ENCODE peak calls at places on chromosomes 16 and 17, in six cellular contexts. Q is body of pancreas, F is BE2C, S is neural progenitor cell, U is upper lobe of left lung, W is transverse colon. H is an unnamed sample. For H3K27me3 and H3K36me3, the result is how much of the 10 kb centered on the place peaks cover.

GRCh38 chr16:71205482-71206131 is 24.9 kb downstream of the HYDIN start:
- DNase-seq in Q (peak), F (no peak), S (no peak), U (no peak), W (no peak), H (no peak)

GRCh38 chr17:50464736-50465135 is 3.9 kb downstream of the CHAD start:
- DNase-seq in Q (no peak), F (no peak), S (no peak), U (no peak), W (no peak), H (peak)

GRCh38 chr16:65641049-65641448 is 519.2 kb upstream of the CDH11 start:
- DNase-seq in Q (no peak), F (no peak), S (no peak), U (no peak), W (no peak), H (no peak)

GRCh38 chr16:30561212-30561816 is 3.1 kb upstream of the ZNF764 start:
- DNase-seq in Q (no peak), F (no peak), S (peak), U (peak), W (peak), H (peak)

GRCh38 chr16:73279451-73279850 is 231.5 kb upstream of the ZFHX3 start:
- DNase-seq in Q (no peak), F (no peak), S (no peak), U (no peak), W (no peak), H (no peak)

GRCh38 chr16:35908942-35909341 is 2449.5 kb downstream of the TP53TG3F start:
- DNase-seq in Q (no peak), F (no peak), S (no peak), U (no peak), W (no peak), H (no peak)

GRCh38 chr16:35570946-35571345 is 2111.5 kb downstream of the TP53TG3F start:
- DNase-seq in Q (no peak), F (no peak), S (no peak), U (no peak), W (no peak), H (no peak)

GRCh38 chr16:29148867-29149272 is 164.0 kb downstream of the LAT start:
- DNase-seq in Q (no peak), F (no peak), S (no peak), U (peak), W (peak), H (no peak)

GRCh38 chr17:77019955-77020379 is 120.8 kb upstream of the SEC14L1 start:
- DNase-seq in Q (no peak), F (no peak), S (peak), U (no peak), W (no peak), H (peak)

GRCh38 chr16:57184890-57185445 is 871 bp downstream of the PSME3IP1 start:
- DNase-seq in Q (peak), F (peak), S (peak), U (no peak), W (no peak), H (peak)

GRCh38 chr17:35244345-35245195 is 1.7 kb downstream of the SLFN5 start:
- DNase-seq in Q (peak), F (no peak), S (peak), U (peak), W (peak), H (peak)

GRCh38 chr16:66740010-66740409 is 11.4 kb downstream of the DYNC1LI2 start:
- DNase-seq in Q (peak), F (peak), S (peak), U (no peak), W (peak), H (peak)

GRCh38 chr17:5536831-5537230 is 47.5 kb downstream of the NLRP1 start:
- DNase-seq in Q (no peak), F (no peak), S (no peak), U (no peak), W (no peak), H (no peak)

GRCh38 chr16:57150682-57151330 is 35.0 kb downstream of the PSME3IP1 start:
- DNase-seq in Q (peak), F (no peak), S (no peak), U (no peak), W (no peak), H (peak)

GRCh38 chr17:51407576-51407975 is 147.2 kb downstream of the UTP18 start:
- DNase-seq in Q (no peak), F (peak), S (no peak), U (no peak), W (no peak), H (no peak)

GRCh38 chr17:57551321-57552079 is 193.6 kb downstream of the CCDC182 start:
- DNase-seq in Q (no peak), F (no peak), S (no peak), U (no peak), W (peak), H (no peak)

GRCh38 chr17:55769625-55770000 is 18.8 kb downstream of the PCTP start:
- DNase-seq in Q (no peak), F (no peak), S (no peak), U (peak), W (peak), H (no peak)

GRCh38 chr17:72691017-72691416 is 401.5 kb downstream of the SLC39A11 start:
- DNase-seq in Q (no peak), F (no peak), S (no peak), U (no peak), W (no peak), H (no peak)

GRCh38 chr17:76370261-76370993 is 14.0 kb upstream of the SPHK1 start:
- DNase-seq in Q (peak), F (peak), S (no peak), U (no peak), W (peak), H (peak)

GRCh38 chr17:48756816-48757215 is 28.3 kb upstream of the HOXB13 start:
- DNase-seq in Q (no peak), F (no peak), S (no peak), U (no peak), W (no peak), H (no peak)

GRCh38 chr17:5422505-5422904 is 2.5 kb downstream of the RPAIN start:
- DNase-seq in Q (no peak), F (no peak), S (no peak), U (no peak), W (no peak), H (no peak)

GRCh38 chr17:59342681-59343127 is 11.2 kb downstream of the YPEL2 start:
- DNase-seq in Q (no peak), F (no peak), S (no peak), U (no peak), W (no peak), H (no peak)

GRCh38 chr17:76199466-76199865 is 40.8 kb downstream of the RNF157 start:
- DNase-seq in Q (no peak), F (no peak), S (no peak), U (no peak), W (no peak), H (no peak)

GRCh38 chr17:46742539-46743270 is 75.8 kb downstream of the WNT3 start:
- DNase-seq in Q (no peak), F (peak), S (no peak), U (peak), W (no peak), H (no peak)

GRCh38 chr17:56756536-56756935 is 77.2 kb downstream of the C17orf67 start:
- DNase-seq in Q (no peak), F (no peak), S (no peak), U (no peak), W (no peak), H (no peak)

GRCh38 chr17:71633391-71633849 is 487.4 kb upstream of the SOX9 start:
- DNase-seq in Q (no peak), F (no peak), S (no peak), U (no peak), W (peak), H (no peak)

GRCh38 chr16:74451951-74452758 is 30.9 kb upstream of the CLEC18B start:
- DNase-seq in Q (no peak), F (no peak), S (no peak), U (no peak), W (no peak), H (no peak)

GRCh38 chr17:83149326-83149725 is 69.9 kb downstream of the METRNL start:
- DNase-seq in Q (peak), F (no peak), S (no peak), U (no peak), W (no peak), H (no peak)

GRCh38 chr17:55421179-55421934 is at the start of gene MMD:
- DNase-seq in Q (no peak), F (peak), S (no peak), U (peak), W (peak), H (peak)

GRCh38 chr17:56902350-56902749 is 11.5 kb downstream of the TRIM25 start:
- DNase-seq in Q (no peak), F (no peak), S (no peak), U (no peak), W (no peak), H (no peak)

GRCh38 chr17:49280061-49280460 is 49.5 kb upstream of the PHOSPHO1 start:
- DNase-seq in Q (no peak), F (no peak), S (no peak), U (peak), W (no peak), H (no peak)

GRCh38 chr17:6491071-6491700 is 46.9 kb downstream of the PIMREG start:
- DNase-seq in Q (no peak), F (no peak), S (peak), U (no peak), W (peak), H (no peak)

GRCh38 chr16:85460983-85461813 is 151.9 kb upstream of the GSE1 start:
- DNase-seq in Q (no peak), F (peak), S (peak), U (peak), W (no peak), H (peak)

GRCh38 chr17:12603566-12603965 is 62.1 kb upstream of the MYOCD start:
- DNase-seq in Q (no peak), F (no peak), S (no peak), U (no peak), W (no peak), H (no peak)

GRCh38 chr16:53502331-53503269 is at the start of gene AKTIP:
- DNase-seq in Q (peak), F (no peak), S (peak), U (peak), W (peak), H (peak)

GRCh38 chr17:79330696-79331095 is 256.1 kb downstream of the ENGASE start:
- DNase-seq in Q (no peak), F (no peak), S (no peak), U (no peak), W (no peak), H (no peak)
- H3K27me3 ChIP-seq in Q (under half), F (half or more), S (under half), U (under half), W (under half), H (under half)

DNA sequence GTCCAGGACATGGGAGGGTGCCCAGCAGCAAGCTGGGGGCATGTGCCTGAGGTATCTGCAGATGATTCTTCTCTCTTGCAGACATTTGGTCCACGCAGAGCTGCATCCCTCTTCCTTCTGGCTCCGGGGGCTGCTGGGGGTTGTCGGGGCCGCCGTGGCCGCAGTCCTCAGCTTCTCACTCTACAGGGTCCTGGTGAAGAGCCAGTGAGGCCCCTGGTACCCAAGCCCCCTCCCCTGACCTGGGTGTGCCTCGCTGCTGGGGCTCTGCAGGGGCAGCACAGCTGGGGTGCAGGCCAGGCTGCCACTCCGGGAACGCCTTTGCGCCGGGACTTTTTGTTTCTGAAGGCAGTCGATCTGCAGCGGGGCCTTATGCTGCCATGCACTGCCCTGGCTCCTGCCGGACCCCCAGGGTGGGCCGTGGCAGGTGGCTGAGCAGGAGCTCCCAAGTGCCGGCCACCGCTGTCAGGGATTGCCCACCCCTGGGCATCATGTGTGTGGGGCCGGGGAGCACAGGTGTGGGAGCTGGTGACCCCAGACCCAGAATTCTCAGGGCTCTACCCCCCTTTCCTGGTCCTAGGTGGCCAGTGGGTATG is 2.0 kb upstream of the RHBDL1 start:
- DNase-seq in Q (no peak), F (no peak), S (no peak), U (no peak), W (no peak), H (no peak)
- H3K36me3 ChIP-seq in Q (under half), F (half or more), S (under half), U (half or more), W (under half), H (under half)

GRCh38 chr17:38587956-38588771 is 17.6 kb downstream of the SRCIN1 start:
- DNase-seq in Q (no peak), F (peak), S (peak), U (no peak), W (no peak), H (peak)

GRCh38 chr17:38588775-38589174 is 17.0 kb downstream of the SRCIN1 start:
- DNase-seq in Q (no peak), F (no peak), S (no peak), U (no peak), W (no peak), H (peak)

GRCh38 chr17:38585805-38586529 is 19.8 kb downstream of the SRCIN1 start:
- DNase-seq in Q (no peak), F (no peak), S (no peak), U (no peak), W (no peak), H (peak)

GRCh38 chr17:38586788-38587187 is 19.0 kb downstream of the SRCIN1 start:
- DNase-seq in Q (no peak), F (no peak), S (no peak), U (no peak), W (no peak), H (peak)

DNA sequence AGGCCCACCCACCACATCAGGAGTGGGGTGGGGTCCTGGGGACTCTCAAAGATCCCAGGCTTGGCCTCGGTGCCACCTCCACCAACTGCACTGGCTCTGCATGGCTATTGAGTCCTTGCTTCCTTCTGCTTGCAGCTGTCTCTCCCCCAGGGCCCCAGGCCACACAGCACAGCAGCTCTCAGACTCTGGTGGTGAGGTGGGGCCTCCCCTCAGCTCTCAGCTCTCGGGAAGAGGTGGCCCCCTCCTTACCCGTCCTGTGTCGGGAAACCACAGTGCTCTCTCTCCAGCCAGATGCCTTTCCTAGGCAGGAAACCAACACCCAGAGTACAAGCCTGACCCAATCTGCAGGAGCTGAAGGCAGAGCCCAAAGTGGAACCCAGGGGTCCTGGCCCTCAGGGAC is 18.6 kb downstream of the SRCIN1 start:
- DNase-seq in Q (no peak), F (no peak), S (no peak), U (no peak), W (no peak), H (no peak)
- H3K27me3 ChIP-seq in Q (under half), F (under half), S (under half), U (under half), W (half or more), H (under half)

GRCh38 chr17:38351412-38352222 is at the start of gene SOCS7:
- DNase-seq in Q (peak), F (peak), S (peak), U (peak), W (peak), H (peak)
- H3K36me3 ChIP-seq in Q (under half), F (under half), S (under half), U (under half), W (under half), H (under half)

DNA sequence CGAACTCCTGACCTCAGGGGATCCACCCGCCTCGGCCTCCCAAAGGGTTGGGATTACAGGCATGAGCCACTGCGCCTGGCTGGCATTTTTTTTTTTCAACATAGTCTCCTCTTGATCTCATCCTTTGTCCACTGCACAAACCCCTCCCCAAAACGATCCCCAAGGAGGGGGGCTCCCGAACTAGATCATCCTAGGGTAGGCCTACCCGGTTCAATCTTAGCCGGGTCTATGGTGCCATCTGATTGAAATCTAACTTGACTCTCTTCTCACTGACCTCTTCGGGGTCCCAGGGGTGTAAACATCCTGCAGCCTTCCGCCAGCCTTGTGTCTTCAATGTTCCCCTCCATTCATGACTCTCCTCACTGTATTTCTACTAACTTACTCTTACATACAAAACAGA is 140.5 kb upstream of the CRHR1 start:
- DNase-seq in Q (no peak), F (no peak), S (no peak), U (no peak), W (no peak), H (no peak)
- H3K27me3 ChIP-seq in Q (under half), F (under half), S (under half), U (under half), W (under half), H (under half)

GRCh38 chr16:16141141-16141540 is 82.2 kb downstream of the ABCC6 start:
- DNase-seq in Q (no peak), F (no peak), S (no peak), U (no peak), W (no peak), H (no peak)
- H3K36me3 ChIP-seq in Q (under half), F (half or more), S (under half), U (half or more), W (under half), H (under half)